ENCODE peak calls at places on chromosome 5, in seven cellular contexts. H, Q, D, L, K, I and S are unnamed samples.

GRCh38 chr5:1919750-1920149 is 37.0 kb upstream of the IRX4 start:
- DNase-seq in H (no peak), Q (no peak), D (no peak), L (no peak), K (no peak), I (no peak), S (no peak)

GRCh38 chr5:620586-621180 is 8.5 kb downstream of the CEP72 start:
- DNase-seq in H (no peak), Q (no peak), D (no peak), L (no peak), K (no peak), I (no peak), S (no peak)

GRCh38 chr5:94690778-94691177 is 72.3 kb downstream of the SLF1 start:
- DNase-seq in H (no peak), Q (no peak), D (no peak), L (peak), K (no peak), I (no peak), S (no peak)

GRCh38 chr5:54311178-54311811 is 922 bp upstream of the ARL15 start:
- DNase-seq in H (no peak), Q (no peak), D (no peak), L (peak), K (peak), I (peak), S (no peak)

GRCh38 chr5:173232499-173233346 is 2.3 kb downstream of the NKX2-5 start:
- DNase-seq in H (no peak), Q (no peak), D (no peak), L (peak), K (peak), I (no peak), S (no peak)

GRCh38 chr5:52269395-52269794 is 518.3 kb upstream of the ITGA1 start:
- DNase-seq in H (no peak), Q (no peak), D (no peak), L (no peak), K (no peak), I (no peak), S (no peak)

GRCh38 chr5:29143266-29143665 is 2050.2 kb upstream of the CDH6 start:
- DNase-seq in H (no peak), Q (no peak), D (no peak), L (no peak), K (peak), I (no peak), S (no peak)

GRCh38 chr5:103476776-103477175 is 85.8 kb downstream of the NUDT12 start:
- DNase-seq in H (no peak), Q (no peak), D (no peak), L (no peak), K (peak), I (no peak), S (no peak)